ENCODE peak calls at places on chromosomes 12 and 14, in eight cellular contexts. One of them, this sample, is unnamed.

GRCh38 chr14:61577506-61577931 is 117.8 kb upstream of the HIF1A start:
- DNase-seq in stimulated activated CD4-positive, alpha-beta T cell treated with anti-CD3 and anti-CD28 coated beads, Interleukin-4, amount 100 ng/mL, for 48 hours: no peak
- DNase-seq in SW480: no peak
- DNase-seq in cardiac fibroblast: no peak
- DNase-seq in COR-L47: no peak
- DNase-seq in right cardiac atrium: no peak
- DNase-seq in stimulated activated CD8-positive, alpha-beta memory T cell treated with anti-CD3 and anti-CD28 coated beads, Interleukin-4, amount 100 ng/mL, for 4 hours: no peak
- DNase-seq in kidney glomerular epithelial cell: no peak
- DNase-seq in this sample: no peak

GRCh38 chr14:79136437-79137430 is 966.6 kb downstream of the NRXN3 start:
- DNase-seq in stimulated activated CD4-positive, alpha-beta T cell treated with anti-CD3 and anti-CD28 coated beads, Interleukin-4, amount 100 ng/mL, for 48 hours: no peak
- DNase-seq in SW480: no peak
- DNase-seq in cardiac fibroblast: no peak
- DNase-seq in COR-L47: no peak
- DNase-seq in right cardiac atrium: no peak
- DNase-seq in stimulated activated CD8-positive, alpha-beta memory T cell treated with anti-CD3 and anti-CD28 coated beads, Interleukin-4, amount 100 ng/mL, for 4 hours: no peak
- DNase-seq in kidney glomerular epithelial cell: no peak
- DNase-seq in this sample: no peak

GRCh38 chr12:31832740-31833540 is 104.1 kb upstream of the AMN1 start:
- DNase-seq in stimulated activated CD4-positive, alpha-beta T cell treated with anti-CD3 and anti-CD28 coated beads, Interleukin-4, amount 100 ng/mL, for 48 hours: peak; percentile 3
- DNase-seq in SW480: no peak
- DNase-seq in cardiac fibroblast: no peak
- DNase-seq in COR-L47: no peak
- DNase-seq in right cardiac atrium: no peak
- DNase-seq in stimulated activated CD8-positive, alpha-beta memory T cell treated with anti-CD3 and anti-CD28 coated beads, Interleukin-4, amount 100 ng/mL, for 4 hours: peak; percentile 5
- DNase-seq in kidney glomerular epithelial cell: no peak
- DNase-seq in this sample: no peak

GRCh38 chr14:82146846-82147245 is 613.2 kb upstream of the SEL1L start:
- DNase-seq in stimulated activated CD4-positive, alpha-beta T cell treated with anti-CD3 and anti-CD28 coated beads, Interleukin-4, amount 100 ng/mL, for 48 hours: no peak
- DNase-seq in SW480: no peak
- DNase-seq in cardiac fibroblast: no peak
- DNase-seq in COR-L47: no peak
- DNase-seq in right cardiac atrium: no peak
- DNase-seq in stimulated activated CD8-positive, alpha-beta memory T cell treated with anti-CD3 and anti-CD28 coated beads, Interleukin-4, amount 100 ng/mL, for 4 hours: no peak
- DNase-seq in kidney glomerular epithelial cell: no peak
- DNase-seq in this sample: no peak

GRCh38 chr12:67994046-67994445 is 4.8 kb downstream of the IFNG-AS1 start:
- DNase-seq in stimulated activated CD4-positive, alpha-beta T cell treated with anti-CD3 and anti-CD28 coated beads, Interleukin-4, amount 100 ng/mL, for 48 hours: no peak
- DNase-seq in SW480: no peak
- DNase-seq in cardiac fibroblast: no peak
- DNase-seq in COR-L47: no peak
- DNase-seq in right cardiac atrium: no peak
- DNase-seq in stimulated activated CD8-positive, alpha-beta memory T cell treated with anti-CD3 and anti-CD28 coated beads, Interleukin-4, amount 100 ng/mL, for 4 hours: no peak
- DNase-seq in kidney glomerular epithelial cell: no peak
- DNase-seq in this sample: no peak

GRCh38 chr14:75977544-75977943 is 4.3 kb downstream of the TGFB3 start:
- DNase-seq in stimulated activated CD4-positive, alpha-beta T cell treated with anti-CD3 and anti-CD28 coated beads, Interleukin-4, amount 100 ng/mL, for 48 hours: no peak
- DNase-seq in SW480: no peak
- DNase-seq in cardiac fibroblast: no peak
- DNase-seq in COR-L47: no peak
- DNase-seq in right cardiac atrium: no peak
- DNase-seq in stimulated activated CD8-positive, alpha-beta memory T cell treated with anti-CD3 and anti-CD28 coated beads, Interleukin-4, amount 100 ng/mL, for 4 hours: no peak
- DNase-seq in kidney glomerular epithelial cell: no peak
- DNase-seq in this sample: no peak

GRCh38 chr12:19596755-19597154 is 157.5 kb downstream of the AEBP2 start:
- DNase-seq in stimulated activated CD4-positive, alpha-beta T cell treated with anti-CD3 and anti-CD28 coated beads, Interleukin-4, amount 100 ng/mL, for 48 hours: no peak
- DNase-seq in SW480: no peak
- DNase-seq in cardiac fibroblast: no peak
- DNase-seq in COR-L47: no peak
- DNase-seq in right cardiac atrium: no peak
- DNase-seq in stimulated activated CD8-positive, alpha-beta memory T cell treated with anti-CD3 and anti-CD28 coated beads, Interleukin-4, amount 100 ng/mL, for 4 hours: no peak
- DNase-seq in kidney glomerular epithelial cell: no peak
- DNase-seq in this sample: no peak

GRCh38 chr12:79782197-79782890 is 91.6 kb upstream of the PAWR start:
- DNase-seq in stimulated activated CD4-positive, alpha-beta T cell treated with anti-CD3 and anti-CD28 coated beads, Interleukin-4, amount 100 ng/mL, for 48 hours: no peak
- DNase-seq in SW480: no peak
- DNase-seq in cardiac fibroblast: peak; percentile 45
- DNase-seq in COR-L47: no peak
- DNase-seq in right cardiac atrium: no peak
- DNase-seq in stimulated activated CD8-positive, alpha-beta memory T cell treated with anti-CD3 and anti-CD28 coated beads, Interleukin-4, amount 100 ng/mL, for 4 hours: no peak
- DNase-seq in kidney glomerular epithelial cell: no peak
- DNase-seq in this sample: peak; percentile 55

GRCh38 chr12:110916295-110916875 is 4.0 kb downstream of the MYL2 start:
- DNase-seq in stimulated activated CD4-positive, alpha-beta T cell treated with anti-CD3 and anti-CD28 coated beads, Interleukin-4, amount 100 ng/mL, for 48 hours: no peak
- DNase-seq in SW480: no peak
- DNase-seq in cardiac fibroblast: peak; percentile 72
- DNase-seq in COR-L47: no peak
- DNase-seq in right cardiac atrium: no peak
- DNase-seq in stimulated activated CD8-positive, alpha-beta memory T cell treated with anti-CD3 and anti-CD28 coated beads, Interleukin-4, amount 100 ng/mL, for 4 hours: no peak
- DNase-seq in kidney glomerular epithelial cell: no peak
- DNase-seq in this sample: no peak

This sample was measured in Caki2.